ENCODE peak calls at places on chromosome 20, in four cellular contexts. Z, D, U and F are unnamed samples.

GRCh38 chr20:58971429-58971828 is 9.6 kb upstream of the NELFCD start:
- DNase-seq in Z (no peak), D (no peak), U (no peak), F (no peak)

GRCh38 chr20:33522256-33522820 is 32.4 kb downstream of the CBFA2T2 start:
- DNase-seq in Z (no peak), D (no peak), U (no peak), F (peak; percentile 2)

GRCh38 chr20:9609892-9610502 is 95.6 kb downstream of the LAMP5 start:
- DNase-seq in Z (peak; percentile 40), D (peak; percentile 82), U (peak; percentile 82), F (peak; percentile 32)

GRCh38 chr20:16803965-16804792 is 56.0 kb downstream of the OTOR start:
- DNase-seq in Z (peak; percentile 23), D (peak; percentile 54), U (peak; percentile 46), F (peak; percentile 11)

GRCh38 chr20:45951474-45951873 is 17.0 kb downstream of the PCIF1 start:
- DNase-seq in Z (no peak), D (no peak), U (no peak), F (no peak)

GRCh38 chr20:56245761-56246160 is 2.8 kb upstream of the MC3R start:
- DNase-seq in Z (no peak), D (no peak), U (peak; percentile 4), F (no peak)

GRCh38 chr20:34190679-34191090 is 50.5 kb upstream of the ASIP start:
- DNase-seq in Z (peak; percentile 49), D (peak; percentile 91), U (peak; percentile 88), F (peak; percentile 67)

GRCh38 chr20:34907616-34908469 is 31.4 kb downstream of the ACSS2 start:
- DNase-seq in Z (peak; percentile 47), D (peak; percentile 89), U (peak; percentile 84), F (peak; percentile 84)

GRCh38 chr20:41166201-41167117 is 29.1 kb downstream of the PLCG1 start:
- DNase-seq in Z (no peak), D (no peak), U (no peak), F (no peak)

GRCh38 chr20:10474606-10475184 is 39.6 kb downstream of the SLX4IP start:
- DNase-seq in Z (peak; percentile 62), D (peak; percentile 28), U (no peak), F (no peak)

GRCh38 chr20:62624719-62625455 is 17.4 kb upstream of the SLCO4A1 start:
- DNase-seq in Z (peak; percentile 72), D (no peak), U (no peak), F (no peak)

GRCh38 chr20:33407796-33408195 is 6.5 kb upstream of the CDK5RAP1 start:
- DNase-seq in Z (no peak), D (no peak), U (no peak), F (no peak)

GRCh38 chr20:34945315-34946077 is 10.1 kb downstream of the GSS start:
- DNase-seq in Z (no peak), D (no peak), U (peak; percentile 28), F (no peak)

GRCh38 chr20:23889775-23890187 is 10.2 kb upstream of the CST5 start:
- DNase-seq in Z (no peak), D (peak; percentile 47), U (peak; percentile 14), F (no peak)

GRCh38 chr20:60957621-60958020 is 294.4 kb upstream of the CDH4 start:
- DNase-seq in Z (no peak), D (no peak), U (no peak), F (no peak)

GRCh38 chr20:35307666-35308653 is 15.7 kb upstream of the FAM83C start:
- DNase-seq in Z (peak; percentile 56), D (peak; percentile 87), U (peak; percentile 76), F (peak; percentile 79)

GRCh38 chr20:63565021-63565698 is 8.9 kb downstream of the HELZ2 start:
- DNase-seq in Z (no peak), D (no peak), U (no peak), F (no peak)

GRCh38 chr20:22808628-22809027 is 224.3 kb upstream of the FOXA2 start:
- DNase-seq in Z (no peak), D (no peak), U (no peak), F (no peak)

GRCh38 chr20:63183422-63184146 is 32.3 kb downstream of the YTHDF1 start:
- DNase-seq in Z (no peak), D (peak; percentile 6), U (peak; percentile 17), F (no peak)

GRCh38 chr20:63895202-63895885 is 418 bp downstream of the DNAJC5 start:
- DNase-seq in Z (no peak), D (no peak), U (no peak), F (no peak)

GRCh38 chr20:51513545-51513944 is 29.0 kb downstream of the NFATC2 start:
- DNase-seq in Z (no peak), D (no peak), U (no peak), F (no peak)

GRCh38 chr20:51514836-51515235 is 27.7 kb downstream of the NFATC2 start:
- DNase-seq in Z (no peak), D (no peak), U (no peak), F (no peak)

GRCh38 chr20:51511861-51512619 is 30.5 kb downstream of the NFATC2 start:
- DNase-seq in Z (no peak), D (no peak), U (no peak), F (no peak)

GRCh38 chr20:51512645-51513044 is 29.9 kb downstream of the NFATC2 start:
- DNase-seq in Z (no peak), D (no peak), U (no peak), F (no peak)

GRCh38 chr20:51514252-51514651 is 28.3 kb downstream of the NFATC2 start:
- DNase-seq in Z (no peak), D (no peak), U (no peak), F (no peak)
- TF ChIP-seq CTCF in Z (no peak), D (no peak), U (no peak), F (no peak)

DNA sequence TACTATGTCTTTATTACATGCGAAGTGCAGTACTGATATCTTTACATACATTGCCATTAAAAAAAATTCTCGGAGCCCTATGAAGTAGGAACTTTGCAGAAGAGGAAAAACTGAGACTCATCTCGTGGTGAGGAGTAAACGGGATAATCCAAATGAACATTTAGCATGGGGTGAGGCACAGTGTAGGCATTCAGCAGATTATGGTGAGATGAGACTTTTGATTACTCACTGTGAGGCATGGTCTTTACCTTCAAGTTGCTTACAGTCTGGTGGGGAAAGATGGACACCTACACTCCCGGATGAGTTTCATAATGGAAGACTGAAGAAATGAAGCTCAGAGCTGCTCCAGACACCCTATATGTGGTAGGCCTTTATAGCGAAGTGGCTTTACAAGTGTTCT is 1.4 kb downstream of the RPRD1B start:
- DNase-seq in Z (no peak), D (no peak), U (no peak), F (peak; percentile 5)
- TF ChIP-seq CTCF in Z (no peak), D (no peak), U (no peak), F (no peak)

GRCh38 chr20:38550274-38550673 is 30.7 kb upstream of the ADIG start:
- DNase-seq in Z (no peak), D (no peak), U (no peak), F (no peak)
- TF ChIP-seq CTCF in Z (no peak), D (no peak), U (no peak), F (peak; percentile 5)

GRCh38 chr20:57680131-57680716 is 29.6 kb downstream of the PMEPA1 start:
- DNase-seq in Z (no peak), D (no peak), U (no peak), F (no peak)
- TF ChIP-seq CTCF in Z (no peak), D (no peak), U (no peak), F (no peak)

DNA sequence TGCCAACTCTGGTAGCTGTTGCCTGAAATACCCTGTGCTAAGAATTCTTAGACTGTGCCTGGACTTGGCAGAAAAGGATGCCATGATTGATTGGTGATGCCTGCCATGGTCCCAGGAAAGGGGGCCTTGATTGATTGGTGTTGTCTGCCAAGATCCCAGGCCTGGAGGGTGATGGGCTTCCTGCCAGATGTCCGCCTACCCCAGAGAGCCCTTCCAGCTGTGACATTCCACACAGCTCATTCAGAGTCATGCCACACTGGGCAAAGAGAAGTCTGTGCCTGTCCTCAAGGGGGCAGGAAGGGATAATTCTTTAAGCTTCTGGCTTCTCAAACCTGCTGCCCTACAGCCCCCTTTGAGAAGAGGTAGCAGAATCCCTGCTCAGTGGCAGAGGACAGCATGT is 24.6 kb downstream of the RIMS4 start:
- DNase-seq in Z (no peak), D (peak; percentile 34), U (no peak), F (no peak)
- TF ChIP-seq CTCF in Z (peak; percentile 7), D (peak; percentile 27), U (no peak), F (no peak)

GRCh38 chr20:50328996-50329898 is 138.6 kb downstream of the CEBPB start:
- DNase-seq in Z (no peak), D (no peak), U (no peak), F (no peak)
- TF ChIP-seq CTCF in Z (no peak), D (no peak), U (no peak), F (no peak)

DNA sequence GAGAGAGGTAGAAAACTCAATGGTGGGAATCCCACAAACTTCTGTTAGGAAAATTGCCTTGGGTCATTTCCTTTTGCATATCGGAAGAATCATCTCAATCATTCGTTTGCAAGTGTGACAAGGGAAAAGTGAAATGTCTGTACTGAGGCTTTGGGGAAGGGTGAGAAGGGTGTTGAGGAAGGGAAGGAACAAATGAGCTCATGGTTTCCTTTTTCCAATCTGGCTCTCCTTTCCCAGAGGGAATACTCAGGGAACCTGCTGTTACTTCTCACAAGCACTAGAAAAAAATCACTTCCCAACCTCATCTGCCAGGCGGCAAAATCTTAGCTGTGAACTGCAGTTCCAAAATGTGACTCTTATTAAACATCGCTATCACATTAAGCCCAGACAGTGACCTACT is 258.1 kb downstream of the ZNF217 start:
- DNase-seq in Z (no peak), D (no peak), U (no peak), F (no peak)
- TF ChIP-seq CTCF in Z (no peak), D (no peak), U (no peak), F (no peak)

GRCh38 chr20:18019068-18019467 is 38.6 kb downstream of the OVOL2 start:
- DNase-seq in Z (no peak), D (peak; percentile 16), U (peak; percentile 23), F (no peak)
- TF ChIP-seq CTCF in Z (no peak), D (peak; percentile 39), U (peak; percentile 32), F (peak; percentile 21)